ENCODE peak calls at places on chromosomes 7 and 10, in five cellular contexts. V, G, L, M and S are unnamed samples.

GRCh38 chr10:116880716-116881440 is 31.6 kb downstream of the ENO4 start:
- DNase-seq in L (no peak), M (no peak), V (no peak), G (no peak), S (no peak)

GRCh38 chr10:80487791-80488538 is 33.9 kb downstream of the TSPAN14 start:
- DNase-seq in L (no peak), M (no peak), G (no peak), V (no peak), S (no peak)

GRCh38 chr10:30445716-30446115 is 11.7 kb downstream of the MAP3K8 start:
- DNase-seq in G (no peak), M (no peak), L (no peak), V (no peak), S (no peak)

GRCh38 chr7:48250441-48250951 is 79.2 kb downstream of the ABCA13 start:
- DNase-seq in M (no peak), V (no peak), G (no peak), L (no peak), S (no peak)

GRCh38 chr10:110530131-110530831 is 32.6 kb downstream of the DUSP5 start:
- DNase-seq in V (peak; percentile 57), G (peak; percentile 37), M (no peak), L (peak; percentile 45), S (peak; percentile 74)

GRCh38 chr7:55249332-55249731 is 115.8 kb upstream of the LANCL2 start:
- DNase-seq in G (no peak), V (no peak), L (no peak), M (no peak), S (no peak)

GRCh38 chr10:71339796-71340589 is 20.9 kb downstream of the SLC29A3 start:
- DNase-seq in L (no peak), G (no peak), M (no peak), V (no peak), S (no peak)

GRCh38 chr10:14173706-14174594 is 156.8 kb downstream of the FRMD4A start:
- DNase-seq in G (peak; percentile 27), V (no peak), L (peak; percentile 25), M (no peak), S (peak; percentile 45)

GRCh38 chr7:128361463-128362441 is at the start of gene PRRT4:
- DNase-seq in G (peak; percentile 38), V (peak; percentile 33), L (peak; percentile 56), M (peak; percentile 77), S (peak; percentile 75)

GRCh38 chr7:28988091-28988490 is 30.0 kb upstream of the TRIL start:
- DNase-seq in L (no peak), M (no peak), V (no peak), G (no peak), S (no peak)

GRCh38 chr7:149325248-149325647 is 63.3 kb downstream of the ZNF783 start:
- DNase-seq in L (no peak), G (no peak), V (no peak), M (no peak), S (no peak)

GRCh38 chr7:442457-442856 is 77.2 kb downstream of the PDGFA start:
- DNase-seq in L (no peak), G (no peak), M (no peak), V (no peak), S (no peak)

GRCh38 chr10:21021843-21022594 is 124.9 kb upstream of the NEBL start:
- DNase-seq in V (no peak), L (peak; percentile 6), G (no peak), M (no peak), S (no peak)

GRCh38 chr10:125189162-125189561 is 28.8 kb upstream of the CTBP2 start:
- DNase-seq in M (no peak), L (no peak), V (no peak), G (no peak), S (no peak)

GRCh38 chr10:89744021-89744420 is 42.6 kb downstream of the KIF20B start:
- DNase-seq in L (no peak), M (no peak), V (no peak), G (no peak), S (no peak)

GRCh38 chr10:127992376-127992775 is 85.5 kb downstream of the PTPRE start:
- DNase-seq in G (no peak), V (no peak), M (no peak), L (no peak), S (no peak)

GRCh38 chr10:26738354-26738753 is 40.9 kb downstream of the PDSS1 start:
- DNase-seq in L (no peak), M (no peak), G (no peak), V (no peak), S (no peak)

GRCh38 chr7:135685306-135686084 is 23.2 kb downstream of the STMP1 start:
- DNase-seq in M (no peak), G (no peak), L (no peak), V (no peak), S (no peak)

GRCh38 chr10:112528235-112528634 is 81.2 kb downstream of the VTI1A start:
- DNase-seq in G (no peak), V (no peak), L (no peak), M (no peak), S (no peak)

GRCh38 chr7:116173051-116174028 is 37.0 kb upstream of the TES start:
- DNase-seq in V (no peak), L (peak; percentile 25), G (peak; percentile 30), M (peak; percentile 29), S (peak; percentile 11)

GRCh38 chr10:11745045-11745444 is 2.9 kb downstream of the ECHDC3 start:
- DNase-seq in M (no peak), L (no peak), V (no peak), G (no peak), S (no peak)

DNA sequence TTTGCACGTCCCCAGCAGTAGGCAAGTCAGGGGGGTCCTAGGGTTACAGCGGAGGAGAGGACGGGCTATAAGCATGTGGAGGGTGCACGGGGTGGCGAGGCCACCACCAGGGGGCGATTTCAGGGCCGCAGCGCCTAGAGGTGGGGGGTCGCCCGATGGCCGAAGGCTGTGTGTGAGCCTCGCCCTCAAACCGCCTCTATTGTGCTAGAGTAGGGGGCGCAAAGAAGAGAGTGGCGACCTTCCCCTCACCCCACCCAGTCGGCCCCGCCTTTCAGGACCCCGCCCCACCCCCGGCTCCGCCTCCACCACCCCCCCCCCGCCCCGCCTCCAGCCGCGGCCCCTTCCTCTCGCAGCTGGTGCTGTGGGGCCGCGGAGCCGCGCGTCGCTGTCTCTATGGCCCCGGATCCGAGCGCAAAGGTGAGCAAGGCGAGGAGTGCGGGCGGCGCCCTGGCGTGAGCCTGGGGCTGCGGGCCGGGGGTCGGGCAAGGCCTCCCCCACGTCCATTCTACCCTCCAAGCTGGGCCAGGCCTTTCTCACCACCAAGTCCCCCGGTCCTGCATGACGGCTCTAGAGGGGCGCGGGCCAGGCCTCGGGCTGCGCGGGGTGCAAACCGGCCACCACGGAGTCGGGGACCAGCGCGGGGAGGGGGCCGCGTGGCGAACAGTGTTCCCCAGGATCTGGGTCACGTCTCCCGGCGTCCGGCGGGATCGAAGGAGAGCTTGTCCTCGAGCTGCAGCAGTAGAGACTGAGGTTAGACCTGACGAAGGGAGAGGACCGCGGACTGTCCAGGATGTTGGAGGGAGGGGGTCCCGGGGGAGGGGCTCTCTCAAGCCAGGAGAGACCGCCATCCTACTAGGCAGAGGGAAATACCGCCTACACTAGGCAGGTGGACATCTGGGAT is at the start of gene SEMA4G:
- DNase-seq in L (peak; percentile 69), G (peak; percentile 73), V (peak; percentile 51), M (peak; percentile 80), S (peak; percentile 82)
- TF ChIP-seq CTCF in L (peak; percentile 79), G (peak; percentile 83), V (peak; percentile 71), M (peak; percentile 69), S (peak; percentile 66)

DNA sequence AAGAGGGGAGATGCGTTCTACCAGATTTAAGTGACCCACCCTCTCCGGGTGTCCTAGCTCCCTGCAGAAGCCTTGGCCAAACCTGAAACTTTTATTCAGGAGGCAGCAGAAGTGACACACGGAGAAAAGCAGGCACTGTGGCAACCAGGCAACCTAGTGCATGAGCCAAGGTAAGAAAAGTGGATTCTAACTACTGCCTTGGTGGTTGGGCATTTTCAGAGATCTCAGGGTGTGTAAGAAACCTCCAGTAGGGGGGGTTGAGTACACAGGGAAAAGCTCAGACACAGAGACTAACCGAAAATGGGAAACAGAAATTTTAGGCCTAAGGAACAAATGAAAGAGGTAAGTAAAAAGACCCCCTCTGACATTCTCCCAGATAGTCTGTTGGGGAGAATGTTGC is 645.7 kb downstream of the ANKRD7 start:
- DNase-seq in V (no peak), L (peak; percentile 18), M (no peak), G (no peak), S (no peak)
- TF ChIP-seq CTCF in V (no peak), L (peak; percentile 22), M (peak; percentile 19), G (peak; percentile 47), S (no peak)

DNA sequence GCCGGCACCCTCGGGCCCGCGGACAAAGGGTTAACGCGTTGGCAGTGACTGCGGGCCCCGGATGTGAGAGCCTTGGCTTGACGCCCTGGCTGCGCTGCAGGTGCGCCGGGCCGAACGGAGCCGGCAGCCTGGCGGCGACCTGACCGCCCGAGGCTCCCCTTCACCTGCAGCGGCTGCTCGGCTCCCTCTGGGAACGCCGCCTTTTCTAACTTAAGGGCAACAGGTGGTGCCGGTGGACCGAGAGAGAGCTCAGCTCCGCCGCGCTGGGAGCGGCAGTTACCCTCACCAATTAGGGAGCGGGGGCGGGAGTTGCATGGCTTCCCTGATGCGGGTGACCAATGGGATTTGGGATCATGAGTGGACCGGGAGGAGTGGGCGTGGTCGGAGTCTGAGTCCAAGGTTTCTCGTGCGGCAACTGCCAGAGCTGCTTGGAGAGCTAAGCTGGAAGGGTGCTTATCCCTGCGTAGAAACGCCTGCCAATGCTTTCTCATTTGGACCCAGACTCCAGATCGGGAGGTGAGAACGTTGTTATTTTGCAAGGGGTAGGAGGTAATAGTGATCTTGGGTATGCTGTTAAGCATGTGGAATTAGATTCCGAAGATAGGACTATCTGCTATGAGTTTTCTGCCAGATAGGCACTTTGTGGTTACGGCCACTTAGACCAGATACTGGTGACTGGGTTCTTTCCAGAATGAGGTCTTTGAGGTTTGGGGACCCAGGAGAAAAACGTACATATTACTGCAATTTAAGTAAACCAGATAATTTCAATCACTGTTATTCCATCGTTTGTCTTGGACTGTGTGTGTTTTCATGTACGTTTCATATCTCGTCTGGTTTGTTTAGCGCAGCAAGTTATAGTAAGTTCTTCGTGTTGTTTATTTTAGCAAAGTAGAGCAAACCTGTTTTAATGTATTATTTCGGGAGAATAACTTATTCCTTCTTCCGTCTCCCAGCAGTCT is at the start of gene ARL4A:
- DNase-seq in L (peak; percentile 97), V (peak; percentile 96), G (peak; percentile 96), M (peak; percentile 88), S (peak; percentile 98)
- TF ChIP-seq CTCF in L (no peak), V (peak; percentile 50), G (no peak), M (peak; percentile 37), S (no peak)

GRCh38 chr7:11784808-11785536 is 47.0 kb downstream of the THSD7A start:
- DNase-seq in V (no peak), G (no peak), M (no peak), L (no peak), S (no peak)

GRCh38 chr7:11775401-11775800 is 56.6 kb downstream of the THSD7A start:
- DNase-seq in V (no peak), G (no peak), M (no peak), L (no peak), S (no peak)

GRCh38 chr7:11776083-11776482 is 55.9 kb downstream of the THSD7A start:
- DNase-seq in V (no peak), L (no peak), M (no peak), G (no peak), S (no peak)

GRCh38 chr7:11780267-11780666 is 51.7 kb downstream of the THSD7A start:
- DNase-seq in V (no peak), M (no peak), G (no peak), L (no peak), S (no peak)

DNA sequence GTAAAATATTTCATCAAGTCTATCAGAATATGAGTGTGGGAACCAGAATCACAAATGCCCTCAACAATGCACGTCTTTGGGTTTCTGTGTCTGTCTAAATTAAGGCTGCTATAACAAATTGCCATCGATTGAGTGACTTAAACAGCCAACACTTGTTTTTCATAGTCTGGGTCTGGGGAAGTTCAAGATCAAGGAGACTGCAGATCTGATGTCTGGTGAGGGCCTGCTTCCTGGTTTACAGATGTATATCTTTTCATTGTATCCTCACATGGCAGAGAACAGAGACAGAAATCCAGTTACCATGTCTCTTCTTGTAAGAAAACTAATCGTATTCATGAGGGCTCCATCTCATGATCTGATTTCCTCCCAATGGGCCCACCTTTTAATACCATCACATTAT is 52.1 kb downstream of the THSD7A start:
- DNase-seq in M (no peak), L (no peak), V (no peak), G (no peak), S (no peak)
- TF ChIP-seq CTCF in M (no peak), L (no peak), V (no peak), G (no peak), S (no peak)